ENCODE peak calls at places on chromosomes 13 and 19, in five cellular contexts. U is left ventricle myocardium inferior; V is fibroblast of lung; Y is CD8-positive, alpha-beta T cell; I is fibroblast of villous mesenchyme. J is an unnamed sample.

GRCh38 chr19:38266070-38266469 is 1.7 kb downstream of the SPINT2 start:
- DNase-seq in U (no peak), V (no peak), Y (no peak), I (no peak), J (no peak)

GRCh38 chr13:111359237-111359915 is 38.9 kb downstream of the TEX29 start:
- DNase-seq in U (no peak), V (no peak), Y (no peak), I (no peak), J (peak)

GRCh38 chr19:7947939-7948338 is 4.5 kb upstream of the TIMM44 start:
- DNase-seq in U (no peak), V (peak), Y (no peak), I (no peak), J (no peak)

GRCh38 chr13:93496985-93497673 is 270.5 kb downstream of the GPC6 start:
- DNase-seq in U (no peak), V (no peak), Y (no peak), I (peak), J (no peak)

GRCh38 chr13:29125934-29126424 is 305.8 kb downstream of the MTUS2 start:
- DNase-seq in U (no peak), V (no peak), Y (no peak), I (no peak), J (no peak)

GRCh38 chr19:7983995-7984837 is 21.2 kb downstream of the ELAVL1 start:
- DNase-seq in U (no peak), V (no peak), Y (no peak), I (no peak), J (no peak)

GRCh38 chr19:8096071-8096470 is 43.5 kb downstream of the CCL25 start:
- DNase-seq in U (no peak), V (no peak), Y (no peak), I (no peak), J (no peak)

GRCh38 chr19:20776083-20777076 is at the start of gene ZNF66:
- DNase-seq in U (peak), V (peak), Y (peak), I (peak), J (peak)

GRCh38 chr13:79810671-79811070 is 329.7 kb downstream of the NDFIP2 start:
- DNase-seq in U (no peak), V (peak), Y (no peak), I (peak), J (peak)

GRCh38 chr13:106496072-106496997 is 39.1 kb downstream of the EFNB2 start:
- DNase-seq in U (no peak), V (peak), Y (no peak), I (no peak), J (no peak)

GRCh38 chr19:23823952-23824389 is 65.3 kb upstream of the ZNF681 start:
- DNase-seq in U (no peak), V (peak), Y (no peak), I (no peak), J (no peak)
- TF ChIP-seq CTCF in U (peak), V (no peak), Y (no peak), I (no peak), J (no peak)

DNA sequence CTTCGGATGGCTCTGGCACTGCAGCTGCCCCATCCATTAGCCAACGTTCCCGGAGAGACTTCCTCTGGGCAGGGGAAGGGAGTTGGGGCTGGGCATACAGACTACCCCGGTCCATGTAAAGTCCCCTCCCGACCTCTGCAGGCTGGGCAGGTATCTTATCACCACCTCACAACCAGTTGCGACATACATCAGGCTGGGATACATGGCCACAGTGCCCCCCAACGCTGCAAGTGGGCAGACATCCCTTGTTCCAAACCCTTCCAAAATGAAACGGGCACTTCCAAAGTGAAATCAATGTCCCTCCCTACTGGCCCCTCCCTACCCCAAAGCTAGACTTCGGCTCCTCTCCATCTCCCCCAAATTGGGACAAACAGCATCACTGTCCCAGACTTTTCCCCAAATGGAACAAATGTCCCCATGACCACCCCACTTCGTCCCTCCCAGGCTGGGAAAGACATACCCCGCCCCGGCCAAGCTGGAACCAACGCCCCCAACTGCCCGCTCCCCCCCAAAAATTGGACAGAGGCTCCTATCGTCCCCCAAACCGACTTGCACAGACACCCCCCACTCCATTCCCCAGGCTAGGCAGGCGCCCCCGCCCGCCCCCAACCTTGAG is 5.0 kb downstream of the PALM3 start:
- DNase-seq in U (no peak), V (no peak), Y (no peak), I (no peak), J (no peak)
- H3K4me3 ChIP-seq in U (peak), V (no peak), Y (no peak), I (peak), J (peak)

GRCh38 chr13:100439247-100439955 is 149.2 kb downstream of the GGACT start:
- DNase-seq in U (no peak), V (no peak), Y (no peak), I (no peak), J (no peak)

GRCh38 chr13:100440756-100441421 is 147.7 kb downstream of the GGACT start:
- DNase-seq in U (no peak), V (peak), Y (no peak), I (peak), J (peak)

GRCh38 chr13:100443278-100443997 is 145.2 kb downstream of the GGACT start:
- DNase-seq in U (no peak), V (no peak), Y (no peak), I (no peak), J (no peak)

GRCh38 chr13:100443998-100444328 is 144.6 kb downstream of the GGACT start:
- DNase-seq in U (no peak), V (peak), Y (no peak), I (no peak), J (no peak)

GRCh38 chr13:100442095-100442832 is 146.3 kb downstream of the GGACT start:
- DNase-seq in U (no peak), V (no peak), Y (no peak), I (no peak), J (no peak)
- TF ChIP-seq CTCF in U (no peak), V (no peak), Y (no peak), I (no peak), J (no peak)

GRCh38 chr19:2268480-2268830 is 12.2 kb upstream of the JSRP1 start:
- DNase-seq in U (no peak), V (no peak), Y (no peak), I (no peak), J (no peak)
- H3K4me3 ChIP-seq in U (peak), V (peak), Y (peak), I (peak), J (peak)

DNA sequence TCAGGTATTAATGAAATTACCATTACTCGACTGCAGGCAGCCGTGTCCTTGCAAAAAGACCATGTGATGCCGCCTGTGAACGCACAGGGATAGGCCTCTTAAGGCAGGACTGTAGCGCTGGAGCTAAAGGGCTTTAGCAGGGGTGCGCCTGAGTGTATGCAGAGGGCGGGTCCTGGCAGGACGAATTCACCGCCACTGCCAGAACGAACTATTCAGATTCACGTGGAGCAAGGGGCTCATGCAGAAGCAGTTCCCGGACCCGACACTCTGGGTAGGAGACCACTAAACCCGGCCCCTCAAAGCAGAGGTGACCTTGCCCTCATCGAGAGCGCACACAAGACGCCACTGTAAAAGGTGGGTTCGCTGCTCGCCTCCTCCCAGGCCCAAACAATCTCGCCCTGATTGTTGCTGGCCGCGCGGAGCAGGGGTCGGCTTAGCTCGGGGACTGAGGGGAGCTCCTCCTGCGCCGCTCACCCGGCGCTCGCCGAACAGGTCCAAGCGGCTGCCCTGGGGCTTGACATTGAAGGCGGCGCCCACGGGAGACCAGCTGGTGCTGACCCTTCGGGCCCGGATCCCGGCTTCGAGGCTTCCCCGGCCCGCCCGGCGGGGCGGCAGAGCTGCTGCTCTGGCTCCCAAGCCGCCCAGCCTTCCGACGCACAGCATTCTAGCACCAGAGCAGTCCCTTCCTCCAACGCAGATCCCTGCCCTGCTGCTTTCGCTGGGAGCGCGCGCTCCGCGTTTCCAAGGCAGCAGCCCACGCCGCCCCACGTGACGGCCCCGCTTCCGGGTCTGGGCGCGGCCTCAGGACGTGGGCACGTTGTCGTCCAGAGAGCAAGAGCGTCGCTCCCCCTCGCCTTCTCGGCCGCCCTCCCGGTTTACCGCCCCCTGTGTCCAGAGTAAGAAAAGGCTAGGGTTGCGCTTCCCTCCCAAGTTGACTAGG is at the start of gene MIPEP:
- DNase-seq in U (peak), V (peak), Y (peak), I (peak), J (peak)
- TF ChIP-seq CTCF in U (peak), V (peak), Y (peak), I (peak), J (peak)

GRCh38 chr19:50722248-50723013 is 733 bp upstream of the CLEC11A start:
- DNase-seq in U (no peak), V (no peak), Y (no peak), I (no peak), J (peak)

GRCh38 chr19:50725218-50725931 is 2.2 kb downstream of the CLEC11A start:
- DNase-seq in U (no peak), V (no peak), Y (no peak), I (no peak), J (no peak)

GRCh38 chr19:50723069-50723468 is at the start of gene CLEC11A:
- DNase-seq in U (peak), V (no peak), Y (no peak), I (peak), J (peak)

GRCh38 chr19:50724522-50725217 is 1.5 kb downstream of the CLEC11A start:
- DNase-seq in U (peak), V (peak), Y (peak), I (peak), J (peak)

DNA sequence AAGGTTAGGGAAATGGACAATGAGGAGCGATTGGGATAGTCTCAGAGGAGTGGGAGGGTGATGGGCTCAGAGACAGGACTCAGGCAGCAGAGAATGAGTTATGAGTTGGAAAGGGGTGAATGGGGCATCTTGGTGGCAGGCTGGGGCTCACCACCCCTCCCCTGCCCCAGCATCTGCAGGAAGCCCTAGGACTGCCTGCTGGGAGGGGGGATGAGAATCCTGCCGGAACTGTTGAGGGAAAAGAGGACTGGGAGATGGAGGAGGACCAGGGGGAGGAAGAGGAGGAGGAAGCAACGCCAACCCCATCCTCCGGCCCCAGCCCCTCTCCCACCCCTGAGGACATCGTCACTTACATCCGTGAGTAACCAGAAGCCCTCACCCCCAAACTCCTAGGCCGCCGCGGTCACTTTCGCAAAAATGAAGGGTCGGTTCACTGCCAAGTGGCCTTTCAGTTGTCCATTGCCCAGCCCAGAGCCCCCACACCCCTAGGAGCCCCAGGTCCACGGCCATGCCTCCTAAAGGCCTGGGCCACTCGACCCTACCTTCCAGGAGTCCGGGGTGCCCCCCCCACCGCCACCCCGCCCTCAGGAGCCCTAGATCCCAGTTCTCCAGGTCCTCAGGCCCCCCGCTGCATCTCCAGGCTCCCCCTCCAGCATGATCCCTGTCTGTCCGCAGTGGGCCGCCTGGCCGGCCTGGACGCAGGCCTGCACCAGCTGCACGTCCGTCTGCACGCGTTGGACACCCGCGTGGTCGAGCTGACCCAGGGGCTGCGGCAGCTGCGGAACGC is 764 bp downstream of the CLEC11A start:
- DNase-seq in U (no peak), V (no peak), Y (no peak), I (no peak), J (peak)
- H3K4me3 ChIP-seq in U (peak), V (peak), Y (peak), I (peak), J (peak)

GRCh38 chr19:51108066-51108804 is at the start of gene CTU1:
- DNase-seq in U (peak), V (peak), Y (peak), I (peak), J (peak)
- TF ChIP-seq CTCF in U (peak), V (no peak), Y (no peak), I (no peak), J (no peak)